ENCODE peak calls at places on chromosomes 7 and 10, in six cellular contexts. One of them, this sample, is unnamed.
A peak's percentile ranks its signal among the peaks of the same experiment; 100 is the strongest.

GRCh38 chr7:115911466-115911865 is 119.1 kb downstream of the TFEC start:
- DNase-seq in HCT116: no peak
- DNase-seq in uterus: no peak
- DNase-seq in colonic mucosa: no peak
- DNase-seq in esophagus muscularis mucosa: no peak
- DNase-seq in neural progenitor cell: no peak
- DNase-seq in this sample: no peak

GRCh38 chr10:113557389-113558321 is 4.8 kb downstream of the HABP2 start:
- DNase-seq in HCT116: no peak
- DNase-seq in uterus: no peak
- DNase-seq in colonic mucosa: no peak
- DNase-seq in esophagus muscularis mucosa: no peak
- DNase-seq in neural progenitor cell: peak; percentile 60
- DNase-seq in this sample: peak; percentile 18

GRCh38 chr7:234712-235553 is 42.6 kb downstream of the FAM20C start:
- DNase-seq in HCT116: no peak
- DNase-seq in uterus: no peak
- DNase-seq in colonic mucosa: peak; percentile 49
- DNase-seq in esophagus muscularis mucosa: no peak
- DNase-seq in neural progenitor cell: no peak
- DNase-seq in this sample: no peak

GRCh38 chr7:112205348-112206237 is 606 bp downstream of the DOCK4 start:
- DNase-seq in HCT116: peak; percentile 7
- DNase-seq in uterus: peak; percentile 57
- DNase-seq in colonic mucosa: peak; percentile 60
- DNase-seq in esophagus muscularis mucosa: no peak
- DNase-seq in neural progenitor cell: peak; percentile 83
- DNase-seq in this sample: peak; percentile 73

GRCh38 chr10:121608669-121609190 is 10.5 kb upstream of the FGFR2 start:
- DNase-seq in HCT116: peak; percentile 43
- DNase-seq in uterus: no peak
- DNase-seq in colonic mucosa: peak; percentile 77
- DNase-seq in esophagus muscularis mucosa: no peak
- DNase-seq in neural progenitor cell: peak; percentile 81
- DNase-seq in this sample: no peak

GRCh38 chr7:42238709-42239395 is 1.8 kb upstream of the GLI3 start:
- DNase-seq in HCT116: no peak
- DNase-seq in uterus: peak; percentile 84
- DNase-seq in colonic mucosa: no peak
- DNase-seq in esophagus muscularis mucosa: no peak
- DNase-seq in neural progenitor cell: peak; percentile 59
- DNase-seq in this sample: peak; percentile 75

GRCh38 chr7:150811-151221 is 41.6 kb upstream of the FAM20C start:
- DNase-seq in HCT116: no peak
- DNase-seq in uterus: no peak
- DNase-seq in colonic mucosa: peak; percentile 32
- DNase-seq in esophagus muscularis mucosa: no peak
- DNase-seq in neural progenitor cell: no peak
- DNase-seq in this sample: no peak

GRCh38 chr7:66088861-66089838 is 13.5 kb downstream of the ASL start:
- DNase-seq in HCT116: no peak
- DNase-seq in uterus: no peak
- DNase-seq in colonic mucosa: no peak
- DNase-seq in esophagus muscularis mucosa: no peak
- DNase-seq in neural progenitor cell: no peak
- DNase-seq in this sample: no peak

GRCh38 chr7:13979671-13980438 is 9.6 kb downstream of the ETV1 start:
- DNase-seq in HCT116: no peak
- DNase-seq in uterus: no peak
- DNase-seq in colonic mucosa: no peak
- DNase-seq in esophagus muscularis mucosa: no peak
- DNase-seq in neural progenitor cell: no peak
- DNase-seq in this sample: peak; percentile 62

DNA sequence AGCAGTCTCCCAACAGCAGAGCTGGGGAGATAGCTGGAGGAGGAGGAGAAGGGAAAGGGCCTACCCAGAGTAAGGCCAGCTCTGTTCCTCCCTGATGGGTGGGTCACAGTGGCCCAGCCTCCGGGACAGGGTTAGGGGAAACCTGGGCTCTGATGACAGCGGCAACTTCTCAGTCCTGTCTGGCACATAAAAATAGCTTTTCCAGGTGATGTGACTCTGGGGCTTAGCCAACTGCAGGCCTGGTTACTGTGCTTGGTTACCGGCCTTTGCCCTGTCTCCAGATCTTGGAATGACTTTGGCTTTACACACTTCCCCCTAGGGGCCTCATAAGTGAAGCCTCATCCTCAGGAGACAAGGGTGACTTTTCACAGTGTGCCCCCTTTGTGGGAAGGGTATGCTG is 11.9 kb upstream of the HILPDA start:
- DNase-seq in HCT116: no peak
- DNase-seq in uterus: no peak
- DNase-seq in colonic mucosa: peak; percentile 59
- DNase-seq in esophagus muscularis mucosa: no peak
- DNase-seq in neural progenitor cell: no peak
- DNase-seq in this sample: no peak
- H3K4me3 ChIP-seq in HCT116: no peak overlapping the region
- H3K4me3 ChIP-seq in uterus: no peak overlapping the region
- H3K4me3 ChIP-seq in colonic mucosa: no peak overlapping the region
- H3K4me3 ChIP-seq in esophagus muscularis mucosa: no peak overlapping the region
- H3K4me3 ChIP-seq in neural progenitor cell: no peak overlapping the region
- H3K4me3 ChIP-seq in this sample: no peak overlapping the region

GRCh38 chr7:67375427-67375826 is 378.8 kb downstream of the TYW1 start:
- DNase-seq in HCT116: no peak
- DNase-seq in uterus: no peak
- DNase-seq in colonic mucosa: no peak
- DNase-seq in esophagus muscularis mucosa: no peak
- DNase-seq in neural progenitor cell: no peak
- DNase-seq in this sample: no peak

GRCh38 chr7:67371429-67372305 is 375.0 kb downstream of the TYW1 start:
- DNase-seq in HCT116: peak; percentile 47
- DNase-seq in uterus: peak; percentile 36
- DNase-seq in colonic mucosa: peak; percentile 56
- DNase-seq in esophagus muscularis mucosa: no peak
- DNase-seq in neural progenitor cell: peak; percentile 85
- DNase-seq in this sample: peak; percentile 79
- TF ChIP-seq CTCF in HCT116: peak; percentile 78
- TF ChIP-seq CTCF in uterus: peak; percentile 74
- TF ChIP-seq CTCF in colonic mucosa: peak; percentile 69
- TF ChIP-seq CTCF in esophagus muscularis mucosa: peak; percentile 85
- TF ChIP-seq CTCF in neural progenitor cell: peak; percentile 81
- TF ChIP-seq CTCF in this sample: peak; percentile 78

GRCh38 chr10:73907841-73908517 is 3.0 kb upstream of the PLAU start:
- DNase-seq in HCT116: no peak
- DNase-seq in uterus: no peak
- DNase-seq in colonic mucosa: peak; percentile 22
- DNase-seq in esophagus muscularis mucosa: no peak
- DNase-seq in neural progenitor cell: no peak
- DNase-seq in this sample: peak; percentile 57
- H3K4me3 ChIP-seq in HCT116: no peak overlapping the region
- H3K4me3 ChIP-seq in uterus: no peak overlapping the region
- H3K4me3 ChIP-seq in colonic mucosa: no peak overlapping the region
- H3K4me3 ChIP-seq in esophagus muscularis mucosa: no peak overlapping the region
- H3K4me3 ChIP-seq in neural progenitor cell: no peak overlapping the region
- H3K4me3 ChIP-seq in this sample: no peak overlapping the region

GRCh38 chr10:75294866-75295692 is 59.3 kb upstream of the COMTD1 start:
- DNase-seq in HCT116: peak; percentile 64
- DNase-seq in uterus: peak; percentile 91
- DNase-seq in colonic mucosa: peak; percentile 74
- DNase-seq in esophagus muscularis mucosa: peak; percentile 96
- DNase-seq in neural progenitor cell: peak; percentile 77
- DNase-seq in this sample: peak; percentile 82
- TF ChIP-seq CTCF in HCT116: peak; percentile 9
- TF ChIP-seq CTCF in uterus: peak; percentile 64
- TF ChIP-seq CTCF in colonic mucosa: no peak
- TF ChIP-seq CTCF in esophagus muscularis mucosa: peak; percentile 37
- TF ChIP-seq CTCF in neural progenitor cell: peak; percentile 45
- TF ChIP-seq CTCF in this sample: no peak

DNA sequence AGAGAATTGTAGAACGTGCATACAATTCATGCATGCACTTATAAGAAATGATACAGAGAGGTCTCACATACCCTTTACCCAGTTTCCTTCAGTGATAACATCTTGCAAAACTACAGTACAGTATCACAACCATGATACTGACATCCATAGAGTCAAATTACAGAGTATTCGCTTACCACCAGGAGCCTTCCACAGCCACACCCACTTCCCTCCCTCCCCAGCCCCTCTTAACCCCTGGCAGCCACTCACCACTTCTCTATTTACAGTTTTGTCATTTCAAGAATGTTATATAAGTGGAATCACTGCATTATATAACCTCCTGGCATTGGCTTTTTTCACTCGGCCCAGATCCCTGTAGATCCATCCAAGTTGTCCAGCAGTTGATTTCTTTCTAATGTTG is 143.8 kb downstream of the ZNF248 start:
- DNase-seq in HCT116: no peak
- DNase-seq in uterus: no peak
- DNase-seq in colonic mucosa: no peak
- DNase-seq in esophagus muscularis mucosa: no peak
- DNase-seq in neural progenitor cell: no peak
- DNase-seq in this sample: no peak
- H3K4me3 ChIP-seq in HCT116: no peak overlapping the region
- H3K4me3 ChIP-seq in uterus: no peak overlapping the region
- H3K4me3 ChIP-seq in colonic mucosa: no peak overlapping the region
- H3K4me3 ChIP-seq in esophagus muscularis mucosa: no peak overlapping the region
- H3K4me3 ChIP-seq in neural progenitor cell: no peak overlapping the region
- H3K4me3 ChIP-seq in this sample: no peak overlapping the region

DNA sequence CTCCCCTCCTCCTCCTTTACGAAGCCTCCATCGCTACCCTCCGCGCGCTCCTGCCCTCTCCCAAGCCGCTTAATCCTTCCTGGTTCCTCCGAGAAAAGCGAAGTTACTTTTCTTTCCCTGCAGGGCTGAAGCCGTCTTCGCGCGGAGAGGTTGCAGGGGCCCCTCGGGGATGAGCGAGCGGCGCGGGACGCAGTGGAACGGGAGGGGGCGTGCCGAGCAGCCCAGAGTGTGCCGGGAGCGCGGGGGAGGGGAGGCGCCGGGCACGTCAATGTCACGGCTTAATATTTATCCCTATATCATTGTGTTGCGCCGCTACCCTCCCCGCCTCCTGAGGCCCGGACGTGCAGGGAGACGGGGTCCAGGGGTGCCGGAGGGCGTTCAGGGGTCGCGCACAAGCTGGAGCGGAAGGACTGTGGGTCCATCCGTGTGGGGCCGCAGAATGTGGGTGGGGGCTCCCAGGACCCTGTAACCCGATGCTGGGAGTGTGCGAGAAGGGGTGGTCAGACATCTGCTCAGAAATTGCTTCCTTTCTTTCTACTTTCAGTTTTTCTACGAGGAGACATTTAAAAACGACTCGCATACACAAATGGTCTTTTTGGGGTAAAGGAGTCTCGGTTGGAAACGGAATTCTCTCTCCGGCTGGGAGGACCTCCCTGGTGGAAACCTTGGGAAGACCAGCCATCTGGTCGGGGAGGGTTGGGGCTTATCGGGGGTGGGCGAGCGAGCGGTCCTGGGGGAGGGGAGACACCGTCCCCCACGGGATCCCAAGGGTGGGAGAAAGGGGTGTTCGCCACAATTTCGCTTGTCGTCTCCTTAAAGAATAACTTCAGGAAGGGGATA is 2.4 kb downstream of the CDK6 start:
- DNase-seq in HCT116: no peak
- DNase-seq in uterus: peak; percentile 67
- DNase-seq in colonic mucosa: peak; percentile 92
- DNase-seq in esophagus muscularis mucosa: peak; percentile 93
- DNase-seq in neural progenitor cell: peak; percentile 78
- DNase-seq in this sample: peak; percentile 81
- TF ChIP-seq CTCF in HCT116: peak; percentile 6
- TF ChIP-seq CTCF in uterus: no peak
- TF ChIP-seq CTCF in colonic mucosa: peak; percentile 17
- TF ChIP-seq CTCF in esophagus muscularis mucosa: peak; percentile 13
- TF ChIP-seq CTCF in neural progenitor cell: peak; percentile 34
- TF ChIP-seq CTCF in this sample: peak; percentile 14

GRCh38 chr7:96319444-96319843 is 2.5 kb downstream of the SLC25A13 start:
- DNase-seq in HCT116: no peak
- DNase-seq in uterus: no peak
- DNase-seq in colonic mucosa: no peak
- DNase-seq in esophagus muscularis mucosa: no peak
- DNase-seq in neural progenitor cell: no peak
- DNase-seq in this sample: peak; percentile 62
- H3K4me3 ChIP-seq in HCT116: no peak overlapping the region
- H3K4me3 ChIP-seq in uterus: no peak overlapping the region
- H3K4me3 ChIP-seq in colonic mucosa: no peak overlapping the region
- H3K4me3 ChIP-seq in esophagus muscularis mucosa: no peak overlapping the region
- H3K4me3 ChIP-seq in neural progenitor cell: no peak overlapping the region
- H3K4me3 ChIP-seq in this sample: no peak overlapping the region

GRCh38 chr10:79072994-79073654 is 4.4 kb downstream of the ZMIZ1 start:
- DNase-seq in HCT116: no peak
- DNase-seq in uterus: no peak
- DNase-seq in colonic mucosa: peak; percentile 41
- DNase-seq in esophagus muscularis mucosa: no peak
- DNase-seq in neural progenitor cell: no peak
- DNase-seq in this sample: no peak
- TF ChIP-seq CTCF in HCT116: no peak
- TF ChIP-seq CTCF in uterus: no peak
- TF ChIP-seq CTCF in colonic mucosa: no peak
- TF ChIP-seq CTCF in esophagus muscularis mucosa: no peak
- TF ChIP-seq CTCF in neural progenitor cell: no peak
- TF ChIP-seq CTCF in this sample: no peak

GRCh38 chr10:46290101-46290884 is 3.5 kb downstream of the ANTXRL start:
- DNase-seq in HCT116: no peak
- DNase-seq in uterus: peak; percentile 5
- DNase-seq in colonic mucosa: no peak
- DNase-seq in esophagus muscularis mucosa: no peak
- DNase-seq in neural progenitor cell: no peak
- DNase-seq in this sample: no peak

GRCh38 chr10:46293228-46293627 is 6.4 kb downstream of the ANTXRL start:
- DNase-seq in HCT116: no peak
- DNase-seq in uterus: no peak
- DNase-seq in colonic mucosa: no peak
- DNase-seq in esophagus muscularis mucosa: no peak
- DNase-seq in neural progenitor cell: no peak
- DNase-seq in this sample: no peak

GRCh38 chr10:46292573-46293023 is 5.8 kb downstream of the ANTXRL start:
- DNase-seq in HCT116: no peak
- DNase-seq in uterus: peak; percentile 10
- DNase-seq in colonic mucosa: no peak
- DNase-seq in esophagus muscularis mucosa: no peak
- DNase-seq in neural progenitor cell: no peak
- DNase-seq in this sample: no peak

GRCh38 chr10:46293832-46294640 is 7.2 kb downstream of the ANTXRL start:
- DNase-seq in HCT116: no peak
- DNase-seq in uterus: peak; percentile 6
- DNase-seq in colonic mucosa: no peak
- DNase-seq in esophagus muscularis mucosa: no peak
- DNase-seq in neural progenitor cell: no peak
- DNase-seq in this sample: no peak

GRCh38 chr10:46291817-46292572 is 5.2 kb downstream of the ANTXRL start:
- DNase-seq in HCT116: no peak
- DNase-seq in uterus: peak; percentile 18
- DNase-seq in colonic mucosa: peak; percentile 31
- DNase-seq in esophagus muscularis mucosa: no peak
- DNase-seq in neural progenitor cell: peak; percentile 24
- DNase-seq in this sample: no peak
- H3K4me3 ChIP-seq in HCT116: no peak overlapping the region
- H3K4me3 ChIP-seq in uterus: no peak overlapping the region
- H3K4me3 ChIP-seq in colonic mucosa: no peak overlapping the region
- H3K4me3 ChIP-seq in esophagus muscularis mucosa: no peak overlapping the region
- H3K4me3 ChIP-seq in neural progenitor cell: no peak overlapping the region
- H3K4me3 ChIP-seq in this sample: no peak overlapping the region

DNA sequence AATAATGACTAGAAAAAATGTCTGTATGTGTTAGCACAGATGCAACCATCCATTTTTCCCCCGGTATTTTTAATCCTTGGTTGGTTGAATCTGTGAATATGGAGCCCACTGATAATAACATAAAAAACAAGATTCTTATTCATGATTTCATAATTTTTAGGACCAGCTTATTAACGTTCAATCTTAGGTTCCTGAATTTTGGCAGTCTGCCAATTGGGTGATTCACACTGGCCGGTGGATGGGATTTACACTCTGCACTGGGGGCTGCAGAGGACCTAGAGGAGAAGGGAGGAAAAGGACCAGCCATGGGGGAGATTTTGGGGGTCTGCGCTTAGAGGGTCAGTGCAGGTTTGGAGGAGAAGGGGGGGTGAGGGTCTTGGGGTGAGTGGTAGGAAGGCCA is 327.9 kb downstream of the ACTR3B start:
- DNase-seq in HCT116: no peak
- DNase-seq in uterus: no peak
- DNase-seq in colonic mucosa: no peak
- DNase-seq in esophagus muscularis mucosa: no peak
- DNase-seq in neural progenitor cell: no peak
- DNase-seq in this sample: peak; percentile 3
- TF ChIP-seq CTCF in HCT116: no peak
- TF ChIP-seq CTCF in uterus: no peak
- TF ChIP-seq CTCF in colonic mucosa: no peak
- TF ChIP-seq CTCF in esophagus muscularis mucosa: no peak
- TF ChIP-seq CTCF in neural progenitor cell: no peak
- TF ChIP-seq CTCF in this sample: no peak